ENCODE peak calls at places on chromosome X, in eight cellular contexts. O is CD4-positive, alpha-beta memory T cell; P is T-cell; M is stimulated activated CD4-positive, alpha-beta T cell treated with anti-CD3 and anti-CD28 coated beads, TNF-alpha, amount 100 ng/mL, for 48 hours; F is esophagus squamous epithelium; X is HCEC 1CT; T is NCI-H748 treated with DMSO at 0.1 percent for 48 hours; K is aorta. W is an unnamed sample.

GRCh38 chrX:150197388-150197787 is 165.7 kb upstream of the MAMLD1 start:
- DNase-seq in O (no peak), P (no peak), M (no peak), F (no peak), T (no peak), K (no peak), X (no peak), W (no peak)

GRCh38 chrX:10620121-10620699 is at the start of gene MID1:
- DNase-seq in F (no peak), K (peak), P (no peak), M (no peak), O (no peak), T (peak), X (peak), W (no peak)

GRCh38 chrX:80306007-80306406 is 114.2 kb upstream of the TENT5D start:
- DNase-seq in X (no peak), M (no peak), F (no peak), O (no peak), P (no peak), K (no peak), T (no peak), W (no peak)

GRCh38 chrX:107135076-107135964 is 16.7 kb upstream of the RBM41 start:
- DNase-seq in K (no peak), T (no peak), P (no peak), O (no peak), M (no peak), X (peak), F (no peak), W (no peak)

GRCh38 chrX:121000589-121000988 is 15.0 kb upstream of the CT47A1 start:
- DNase-seq in T (no peak), K (no peak), F (no peak), X (no peak), P (no peak), O (no peak), M (no peak), W (no peak)

GRCh38 chrX:39576081-39576701 is 521.6 kb downstream of the BCOR start:
- DNase-seq in X (no peak), T (peak), M (no peak), F (no peak), P (no peak), O (no peak), K (peak), W (no peak)

GRCh38 chrX:50801135-50801534 is 12.9 kb downstream of the SHROOM4 start:
- DNase-seq in O (no peak), X (no peak), T (no peak), M (no peak), F (no peak), K (no peak), P (no peak), W (no peak)

GRCh38 chrX:68839771-68840170 is 10.9 kb downstream of the EFNB1 start:
- DNase-seq in X (no peak), F (no peak), O (no peak), P (no peak), K (peak), T (no peak), M (no peak), W (no peak)

GRCh38 chrX:15913161-15913560 is 58.5 kb upstream of the AP1S2 start:
- DNase-seq in P (no peak), K (no peak), T (no peak), O (no peak), M (no peak), F (no peak), X (no peak), W (no peak)

GRCh38 chrX:152170621-152171020 is 32.2 kb upstream of the MAGEA10 start:
- DNase-seq in F (no peak), P (no peak), M (no peak), X (no peak), O (no peak), K (no peak), T (no peak), W (no peak)

GRCh38 chrX:45771560-45772340 is 571.1 kb upstream of the DIPK2B start:
- DNase-seq in F (no peak), T (no peak), P (peak), M (no peak), K (peak), O (peak), X (peak), W (peak)

GRCh38 chrX:150165776-150166610 is 197.1 kb upstream of the MAMLD1 start:
- DNase-seq in M (no peak), X (no peak), F (no peak), T (no peak), K (no peak), O (no peak), P (no peak), W (no peak)

GRCh38 chrX:3485727-3486126 is 139.3 kb upstream of the MXRA5 start:
- DNase-seq in T (no peak), O (no peak), P (no peak), M (no peak), K (no peak), X (no peak), F (no peak), W (no peak)

GRCh38 chrX:41377624-41378023 is 43.7 kb downstream of the DDX3X start:
- DNase-seq in O (no peak), K (no peak), F (no peak), T (no peak), P (no peak), M (no peak), X (no peak), W (no peak)

GRCh38 chrX:24658421-24658820 is 11.3 kb upstream of the PCYT1B start:
- DNase-seq in K (no peak), T (no peak), O (no peak), F (no peak), P (no peak), M (no peak), X (no peak), W (no peak)

GRCh38 chrX:134484039-134484438 is 24.1 kb downstream of the HPRT1 start:
- DNase-seq in O (peak), P (no peak), T (peak), X (peak), M (no peak), K (no peak), F (no peak), W (no peak)

GRCh38 chrX:13890806-13891205 is 73.9 kb upstream of the GPM6B start:
- DNase-seq in F (no peak), T (no peak), O (no peak), K (no peak), M (no peak), P (no peak), X (no peak), W (no peak)

GRCh38 chrX:108437789-108438623 is at the start of gene COL4A6:
- DNase-seq in P (no peak), T (no peak), K (no peak), F (no peak), X (no peak), M (no peak), O (no peak), W (no peak)

GRCh38 chrX:8869812-8870211 is 68.6 kb upstream of the FAM9A start:
- DNase-seq in K (no peak), X (no peak), O (no peak), M (no peak), P (no peak), F (no peak), T (no peak), W (no peak)

GRCh38 chrX:140712413-140713173 is 3.0 kb downstream of the LINC00632 start:
- DNase-seq in O (peak), M (no peak), F (no peak), P (peak), K (peak), X (no peak), T (peak), W (no peak)

GRCh38 chrX:18676050-18676449 is 4.1 kb upstream of the RS1 start:
- DNase-seq in P (no peak), X (no peak), F (no peak), T (no peak), O (no peak), K (no peak), M (no peak), W (no peak)

GRCh38 chrX:69140837-69141236 is 24.4 kb downstream of the PJA1 start:
- DNase-seq in X (no peak), F (no peak), O (no peak), P (no peak), M (no peak), T (no peak), K (peak), W (no peak)

GRCh38 chrX:130801901-130802300 is 101.1 kb downstream of the ENOX2 start:
- DNase-seq in M (no peak), F (no peak), P (no peak), T (no peak), K (no peak), O (no peak), X (no peak), W (no peak)

GRCh38 chrX:132909643-132910042 is 48.8 kb downstream of the HS6ST2 start:
- DNase-seq in P (no peak), M (no peak), X (no peak), T (no peak), K (no peak), O (no peak), F (no peak), W (no peak)

GRCh38 chrX:153640045-153640686 is 6.8 kb upstream of the DUSP9 start:
- DNase-seq in K (no peak), O (no peak), F (no peak), X (no peak), T (no peak), P (no peak), M (no peak), W (no peak)

GRCh38 chrX:15240414-15240813 is 29.5 kb downstream of the ASB9 start:
- DNase-seq in K (no peak), T (no peak), F (no peak), X (no peak), P (no peak), M (no peak), O (no peak), W (no peak)

GRCh38 chrX:72054776-72055495 is 76.8 kb downstream of the RTL5 start:
- DNase-seq in P (no peak), T (no peak), K (no peak), O (no peak), M (no peak), X (no peak), F (no peak), W (no peak)

GRCh38 chrX:83019258-83019657 is 488.8 kb upstream of the POU3F4 start:
- DNase-seq in F (no peak), M (no peak), T (no peak), X (no peak), K (no peak), P (no peak), O (no peak), W (no peak)

GRCh38 chrX:18973527-18974192 is 10.3 kb downstream of the PHKA2 start:
- DNase-seq in K (no peak), X (no peak), O (no peak), M (no peak), P (no peak), T (peak), F (no peak), W (no peak)

W was measured in DND-41.